ENCODE peak calls at places on chromosomes 1 and 21, in four cellular contexts. A is occipital lobe, N is lung, M is astrocyte of the cerebellum. S is an unnamed sample.

GRCh38 chr1:226634156-226634588 is 85.6 kb downstream of the STUM start:
- DNase-seq in M (peak; percentile 26), A (peak; percentile 41), N (peak; percentile 69), S (peak; percentile 74)

GRCh38 chr1:204495078-204495753 is 611 bp upstream of the PIK3C2B start:
- DNase-seq in A (no peak), N (no peak), M (no peak), S (no peak)

GRCh38 chr1:230550428-230550827 is 91.9 kb upstream of the COG2 start:
- DNase-seq in N (no peak), M (no peak), A (no peak), S (no peak)

GRCh38 chr1:241738710-241739109 is 86.6 kb downstream of the WDR64 start:
- DNase-seq in N (no peak), A (no peak), M (no peak), S (no peak)

GRCh38 chr1:93579891-93580290 is 101.7 kb downstream of the BCAR3 start:
- DNase-seq in N (no peak), M (peak; percentile 83), A (no peak), S (no peak)

GRCh38 chr21:32189688-32190483 is 89.0 kb downstream of the MIS18A start:
- DNase-seq in M (no peak), N (peak; percentile 9), A (no peak), S (no peak)

GRCh38 chr21:15472108-15472507 is 257.7 kb upstream of the USP25 start:
- DNase-seq in A (no peak), N (no peak), M (no peak), S (no peak)

GRCh38 chr1:154353460-154353904 is 28.2 kb downstream of the ATP8B2 start:
- DNase-seq in M (no peak), A (no peak), N (peak; percentile 48), S (no peak)

GRCh38 chr21:30336596-30336995 is 898 bp downstream of the KRTAP27-1 start:
- DNase-seq in M (peak; percentile 45), N (no peak), A (no peak), S (no peak)

GRCh38 chr1:228095938-228096337 is 7.2 kb downstream of the C1orf35 start:
- DNase-seq in N (no peak), A (no peak), M (no peak), S (no peak)

GRCh38 chr1:119136401-119136800 is 4.1 kb downstream of the WARS2 start:
- DNase-seq in A (no peak), N (no peak), M (no peak), S (no peak)

GRCh38 chr1:67627906-67628305 is 57.1 kb upstream of the GADD45A start:
- DNase-seq in A (no peak), M (no peak), N (no peak), S (no peak)

GRCh38 chr1:17259233-17259873 is 10.5 kb downstream of the PADI3 start:
- DNase-seq in M (no peak), A (no peak), N (no peak), S (no peak)

GRCh38 chr1:158818560-158818959 is 12.6 kb upstream of the MNDA start:
- DNase-seq in A (no peak), M (no peak), N (no peak), S (no peak)

GRCh38 chr1:43968348-43968948 is 1.4 kb upstream of the DPH2 start:
- DNase-seq in A (no peak), N (no peak), M (peak; percentile 11), S (no peak)

GRCh38 chr1:55051621-55052020 is 12.3 kb downstream of the PCSK9 start:
- DNase-seq in M (no peak), A (no peak), N (no peak), S (no peak)

GRCh38 chr1:110875216-110875731 is 2.3 kb downstream of the CD53 start:
- DNase-seq in N (no peak), M (no peak), A (no peak), S (peak; percentile 64)

GRCh38 chr1:3676581-3677410 is 24.5 kb downstream of the TP73 start:
- DNase-seq in N (no peak), M (no peak), A (no peak), S (no peak)

GRCh38 chr1:160503087-160503486 is 20.0 kb downstream of the SLAMF6 start:
- DNase-seq in A (no peak), M (no peak), N (no peak), S (no peak)

GRCh38 chr1:25647863-25648262 is 31.3 kb downstream of the MAN1C1 start:
- DNase-seq in N (no peak), M (no peak), A (no peak), S (no peak)

GRCh38 chr1:95733031-95733430 is 499.0 kb downstream of the RWDD3 start:
- DNase-seq in A (no peak), M (no peak), N (no peak), S (no peak)

GRCh38 chr1:172647110-172647564 is 11.8 kb upstream of the FASLG start:
- DNase-seq in M (no peak), N (no peak), A (no peak), S (no peak)

GRCh38 chr1:40820911-40821693 is 37.5 kb downstream of the KCNQ4 start:
- DNase-seq in M (no peak), N (no peak), A (peak; percentile 18), S (no peak)

GRCh38 chr1:183769956-183770815 is 34.7 kb upstream of the RGL1 start:
- DNase-seq in N (no peak), M (no peak), A (no peak), S (no peak)

GRCh38 chr1:202274611-202275010 is 67.1 kb downstream of the UBE2T start:
- DNase-seq in M (no peak), A (no peak), N (no peak), S (peak; percentile 6)

S was measured in central memory CD4-positive, alpha-beta T cell.